ENCODE peak calls at places on chromosomes 7 and 10, in ten cellular contexts. One of them, this sample, is unnamed. For H3K27me3, the result is how much of the 10 kb centered on the place peaks cover.

GRCh38 chr10:70169661-70170364 is 501 bp downstream of the SAR1A start:
- DNase-seq in HCT116: no peak
- DNase-seq in heart left ventricle: no peak
- DNase-seq in GM23338: peak
- DNase-seq in ovary: no peak
- DNase-seq in NT2/D1: no peak
- DNase-seq in Panc1: no peak
- DNase-seq in thoracic aorta: no peak
- DNase-seq in gastrocnemius medialis: no peak
- DNase-seq in brain microvascular endothelial cell: no peak
- DNase-seq in this sample: no peak

GRCh38 chr10:122699796-122700466 is at the start of gene C10orf120:
- DNase-seq in thoracic aorta: no peak
- DNase-seq in gastrocnemius medialis: no peak
- DNase-seq in Panc1: no peak
- DNase-seq in ovary: no peak
- DNase-seq in heart left ventricle: no peak
- DNase-seq in GM23338: no peak
- DNase-seq in HCT116: no peak
- DNase-seq in brain microvascular endothelial cell: no peak
- DNase-seq in NT2/D1: no peak
- DNase-seq in this sample: no peak

GRCh38 chr10:74262856-74263255 is 111.8 kb downstream of the ADK start:
- DNase-seq in heart left ventricle: no peak
- DNase-seq in brain microvascular endothelial cell: no peak
- DNase-seq in thoracic aorta: no peak
- DNase-seq in GM23338: no peak
- DNase-seq in gastrocnemius medialis: no peak
- DNase-seq in Panc1: no peak
- DNase-seq in ovary: no peak
- DNase-seq in HCT116: no peak
- DNase-seq in NT2/D1: no peak
- DNase-seq in this sample: no peak

GRCh38 chr10:72242675-72243074 is 26.6 kb upstream of the ASCC1 start:
- DNase-seq in ovary: peak
- DNase-seq in NT2/D1: no peak
- DNase-seq in HCT116: no peak
- DNase-seq in Panc1: no peak
- DNase-seq in heart left ventricle: peak
- DNase-seq in brain microvascular endothelial cell: no peak
- DNase-seq in thoracic aorta: no peak
- DNase-seq in GM23338: peak
- DNase-seq in gastrocnemius medialis: peak
- DNase-seq in this sample: peak

GRCh38 chr10:34489436-34489835 is 325.7 kb downstream of the PARD3 start:
- DNase-seq in Panc1: no peak
- DNase-seq in GM23338: no peak
- DNase-seq in NT2/D1: no peak
- DNase-seq in brain microvascular endothelial cell: no peak
- DNase-seq in HCT116: no peak
- DNase-seq in gastrocnemius medialis: no peak
- DNase-seq in thoracic aorta: no peak
- DNase-seq in heart left ventricle: no peak
- DNase-seq in ovary: no peak
- DNase-seq in this sample: no peak

GRCh38 chr10:52677087-52677486 is 95.5 kb downstream of the MBL2 start:
- DNase-seq in ovary: no peak
- DNase-seq in HCT116: no peak
- DNase-seq in thoracic aorta: no peak
- DNase-seq in NT2/D1: no peak
- DNase-seq in Panc1: no peak
- DNase-seq in heart left ventricle: no peak
- DNase-seq in GM23338: no peak
- DNase-seq in gastrocnemius medialis: no peak
- DNase-seq in brain microvascular endothelial cell: no peak
- DNase-seq in this sample: no peak

GRCh38 chr7:48088559-48089414 is at the start of gene UPP1:
- DNase-seq in NT2/D1: peak
- DNase-seq in Panc1: peak
- DNase-seq in heart left ventricle: peak
- DNase-seq in gastrocnemius medialis: peak
- DNase-seq in GM23338: peak
- DNase-seq in thoracic aorta: peak
- DNase-seq in ovary: peak
- DNase-seq in brain microvascular endothelial cell: peak
- DNase-seq in HCT116: peak
- DNase-seq in this sample: peak

GRCh38 chr10:114334301-114334700 is 70.0 kb downstream of the AFAP1L2 start:
- DNase-seq in HCT116: no peak
- DNase-seq in NT2/D1: no peak
- DNase-seq in GM23338: peak
- DNase-seq in brain microvascular endothelial cell: no peak
- DNase-seq in thoracic aorta: no peak
- DNase-seq in gastrocnemius medialis: no peak
- DNase-seq in Panc1: no peak
- DNase-seq in heart left ventricle: no peak
- DNase-seq in ovary: no peak
- DNase-seq in this sample: peak

GRCh38 chr10:27383595-27384542 is 120.2 kb upstream of the RAB18 start:
- DNase-seq in ovary: no peak
- DNase-seq in gastrocnemius medialis: no peak
- DNase-seq in Panc1: peak
- DNase-seq in brain microvascular endothelial cell: no peak
- DNase-seq in heart left ventricle: no peak
- DNase-seq in HCT116: no peak
- DNase-seq in thoracic aorta: no peak
- DNase-seq in GM23338: no peak
- DNase-seq in NT2/D1: no peak
- DNase-seq in this sample: peak

GRCh38 chr7:46291064-46291463 is 370.0 kb upstream of the IGFBP3 start:
- DNase-seq in Panc1: no peak
- DNase-seq in ovary: no peak
- DNase-seq in GM23338: no peak
- DNase-seq in HCT116: no peak
- DNase-seq in brain microvascular endothelial cell: peak
- DNase-seq in NT2/D1: no peak
- DNase-seq in thoracic aorta: no peak
- DNase-seq in heart left ventricle: no peak
- DNase-seq in gastrocnemius medialis: no peak
- DNase-seq in this sample: peak

GRCh38 chr10:6144609-6145413 is 56.0 kb downstream of the RBM17 start:
- DNase-seq in Panc1: no peak
- DNase-seq in GM23338: peak
- DNase-seq in brain microvascular endothelial cell: peak
- DNase-seq in ovary: peak
- DNase-seq in thoracic aorta: peak
- DNase-seq in NT2/D1: no peak
- DNase-seq in HCT116: peak
- DNase-seq in heart left ventricle: peak
- DNase-seq in gastrocnemius medialis: peak
- DNase-seq in this sample: peak

GRCh38 chr7:102992820-102993531 is 80.2 kb downstream of the LRRC17 start:
- DNase-seq in brain microvascular endothelial cell: peak
- DNase-seq in NT2/D1: no peak
- DNase-seq in ovary: no peak
- DNase-seq in GM23338: no peak
- DNase-seq in HCT116: peak
- DNase-seq in Panc1: peak
- DNase-seq in thoracic aorta: no peak
- DNase-seq in heart left ventricle: no peak
- DNase-seq in gastrocnemius medialis: no peak
- DNase-seq in this sample: no peak

GRCh38 chr10:113853577-113854018 is 284 bp downstream of the DCLRE1A start:
- DNase-seq in GM23338: no peak
- DNase-seq in brain microvascular endothelial cell: no peak
- DNase-seq in NT2/D1: no peak
- DNase-seq in thoracic aorta: peak
- DNase-seq in HCT116: no peak
- DNase-seq in Panc1: no peak
- DNase-seq in gastrocnemius medialis: peak
- DNase-seq in heart left ventricle: no peak
- DNase-seq in ovary: no peak
- DNase-seq in this sample: no peak

GRCh38 chr7:30905078-30906012 is 6.3 kb upstream of the AQP1 start:
- DNase-seq in gastrocnemius medialis: no peak
- DNase-seq in NT2/D1: no peak
- DNase-seq in brain microvascular endothelial cell: no peak
- DNase-seq in GM23338: no peak
- DNase-seq in heart left ventricle: no peak
- DNase-seq in HCT116: no peak
- DNase-seq in thoracic aorta: no peak
- DNase-seq in Panc1: no peak
- DNase-seq in ovary: no peak
- DNase-seq in this sample: no peak

GRCh38 chr7:22561356-22561755 is 61.4 kb upstream of the STEAP1B start:
- DNase-seq in NT2/D1: peak
- DNase-seq in Panc1: peak
- DNase-seq in gastrocnemius medialis: peak
- DNase-seq in HCT116: no peak
- DNase-seq in ovary: peak
- DNase-seq in brain microvascular endothelial cell: peak
- DNase-seq in thoracic aorta: peak
- DNase-seq in heart left ventricle: peak
- DNase-seq in GM23338: peak
- DNase-seq in this sample: peak

GRCh38 chr7:151498495-151498894 is 21.2 kb downstream of the RHEB start:
- DNase-seq in brain microvascular endothelial cell: no peak
- DNase-seq in ovary: no peak
- DNase-seq in NT2/D1: no peak
- DNase-seq in GM23338: no peak
- DNase-seq in HCT116: no peak
- DNase-seq in Panc1: no peak
- DNase-seq in gastrocnemius medialis: no peak
- DNase-seq in heart left ventricle: no peak
- DNase-seq in thoracic aorta: no peak
- DNase-seq in this sample: no peak

GRCh38 chr10:97023401-97024180 is 162.2 kb downstream of the SLIT1 start:
- DNase-seq in thoracic aorta: no peak
- DNase-seq in ovary: no peak
- DNase-seq in gastrocnemius medialis: no peak
- DNase-seq in HCT116: no peak
- DNase-seq in GM23338: no peak
- DNase-seq in NT2/D1: no peak
- DNase-seq in Panc1: no peak
- DNase-seq in brain microvascular endothelial cell: no peak
- DNase-seq in heart left ventricle: no peak
- DNase-seq in this sample: peak

GRCh38 chr10:63738410-63738809 is 217.2 kb downstream of the REEP3 start:
- DNase-seq in heart left ventricle: no peak
- DNase-seq in Panc1: no peak
- DNase-seq in gastrocnemius medialis: no peak
- DNase-seq in GM23338: no peak
- DNase-seq in thoracic aorta: no peak
- DNase-seq in brain microvascular endothelial cell: peak
- DNase-seq in ovary: no peak
- DNase-seq in NT2/D1: no peak
- DNase-seq in HCT116: peak
- DNase-seq in this sample: peak

DNA sequence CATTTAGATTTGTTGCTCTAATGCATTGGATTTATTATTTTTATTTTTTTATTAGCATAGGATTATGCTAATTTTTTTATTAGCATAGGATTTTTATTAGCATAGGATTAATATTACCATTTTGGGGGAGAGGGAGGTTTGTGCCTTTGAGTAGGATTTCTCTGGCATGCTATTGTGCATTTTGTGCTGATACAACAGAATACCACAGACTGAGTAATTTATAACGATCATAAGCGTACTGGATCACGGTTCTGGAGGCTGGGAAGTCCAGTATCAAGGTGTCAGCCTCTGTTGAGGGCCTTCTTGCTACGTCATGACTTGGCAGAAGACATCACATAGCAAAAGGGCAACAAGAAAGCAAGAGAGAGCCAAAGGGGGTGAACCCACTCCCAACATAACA is 187.5 kb downstream of the XPNPEP1 start:
- DNase-seq in GM23338: no peak
- DNase-seq in HCT116: no peak
- DNase-seq in gastrocnemius medialis: no peak
- DNase-seq in Panc1: no peak
- DNase-seq in brain microvascular endothelial cell: no peak
- DNase-seq in thoracic aorta: no peak
- DNase-seq in heart left ventricle: no peak
- DNase-seq in NT2/D1: no peak
- DNase-seq in ovary: no peak
- DNase-seq in this sample: no peak
- H3K27me3 ChIP-seq in GM23338: under half
- H3K27me3 ChIP-seq in HCT116: under half
- H3K27me3 ChIP-seq in gastrocnemius medialis: under half
- H3K27me3 ChIP-seq in Panc1: under half
- H3K27me3 ChIP-seq in brain microvascular endothelial cell: under half
- H3K27me3 ChIP-seq in thoracic aorta: under half
- H3K27me3 ChIP-seq in heart left ventricle: under half
- H3K27me3 ChIP-seq in NT2/D1: under half
- H3K27me3 ChIP-seq in ovary: under half
- H3K27me3 ChIP-seq in this sample: under half

GRCh38 chr10:105068497-105068896 is 427.4 kb downstream of the SORCS3 start:
- DNase-seq in NT2/D1: no peak
- DNase-seq in ovary: no peak
- DNase-seq in GM23338: no peak
- DNase-seq in gastrocnemius medialis: no peak
- DNase-seq in Panc1: no peak
- DNase-seq in HCT116: no peak
- DNase-seq in thoracic aorta: no peak
- DNase-seq in heart left ventricle: no peak
- DNase-seq in brain microvascular endothelial cell: no peak
- DNase-seq in this sample: no peak
- H3K27me3 ChIP-seq in NT2/D1: under half
- H3K27me3 ChIP-seq in ovary: under half
- H3K27me3 ChIP-seq in GM23338: under half
- H3K27me3 ChIP-seq in gastrocnemius medialis: under half
- H3K27me3 ChIP-seq in Panc1: under half
- H3K27me3 ChIP-seq in HCT116: under half
- H3K27me3 ChIP-seq in thoracic aorta: under half
- H3K27me3 ChIP-seq in heart left ventricle: under half
- H3K27me3 ChIP-seq in brain microvascular endothelial cell: under half
- H3K27me3 ChIP-seq in this sample: under half

DNA sequence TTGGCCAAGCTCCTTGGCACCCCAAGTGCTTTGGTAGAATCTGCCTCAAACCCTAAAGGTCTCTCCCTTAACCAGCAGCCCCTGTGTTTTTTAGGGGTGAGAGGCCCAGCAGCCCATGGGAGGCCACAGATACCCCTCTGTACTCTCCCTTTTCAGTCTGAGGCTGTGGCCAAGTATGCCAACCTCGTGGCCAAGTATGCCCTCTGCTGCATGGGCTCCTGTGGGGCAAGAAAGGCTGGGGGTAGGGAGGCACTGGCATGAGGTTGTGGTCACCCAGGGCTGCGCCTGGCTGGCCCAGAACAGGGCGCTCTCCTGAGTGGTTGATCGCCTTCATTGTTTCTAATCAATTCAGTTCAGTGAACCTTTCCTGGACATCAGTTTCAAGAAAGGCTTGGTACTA is 37.5 kb downstream of the PAX2 start:
- DNase-seq in brain microvascular endothelial cell: no peak
- DNase-seq in heart left ventricle: no peak
- DNase-seq in Panc1: no peak
- DNase-seq in GM23338: no peak
- DNase-seq in gastrocnemius medialis: no peak
- DNase-seq in thoracic aorta: no peak
- DNase-seq in HCT116: no peak
- DNase-seq in NT2/D1: no peak
- DNase-seq in ovary: no peak
- DNase-seq in this sample: no peak
- H3K27me3 ChIP-seq in brain microvascular endothelial cell: under half
- H3K27me3 ChIP-seq in heart left ventricle: under half
- H3K27me3 ChIP-seq in Panc1: under half
- H3K27me3 ChIP-seq in GM23338: under half
- H3K27me3 ChIP-seq in gastrocnemius medialis: under half
- H3K27me3 ChIP-seq in thoracic aorta: under half
- H3K27me3 ChIP-seq in HCT116: under half
- H3K27me3 ChIP-seq in NT2/D1: under half
- H3K27me3 ChIP-seq in ovary: under half
- H3K27me3 ChIP-seq in this sample: under half

GRCh38 chr7:101017099-101017777 is 2.6 kb upstream of the MUC17 start:
- DNase-seq in Panc1: peak
- DNase-seq in heart left ventricle: peak
- DNase-seq in HCT116: no peak
- DNase-seq in gastrocnemius medialis: peak
- DNase-seq in NT2/D1: peak
- DNase-seq in GM23338: peak
- DNase-seq in ovary: peak
- DNase-seq in thoracic aorta: peak
- DNase-seq in brain microvascular endothelial cell: peak
- DNase-seq in this sample: peak
- H3K27me3 ChIP-seq in Panc1: under half
- H3K27me3 ChIP-seq in heart left ventricle: under half
- H3K27me3 ChIP-seq in HCT116: under half
- H3K27me3 ChIP-seq in gastrocnemius medialis: under half
- H3K27me3 ChIP-seq in NT2/D1: under half
- H3K27me3 ChIP-seq in GM23338: under half
- H3K27me3 ChIP-seq in ovary: under half
- H3K27me3 ChIP-seq in thoracic aorta: under half
- H3K27me3 ChIP-seq in brain microvascular endothelial cell: under half
- H3K27me3 ChIP-seq in this sample: under half

This sample was measured in MG63.